ENCODE peak calls at places on chromosome 5, in ten cellular contexts. Z, N, F, Y, H, I, M, B, Q and V are unnamed samples.

GRCh38 chr5:96936431-96937221 is 746 bp downstream of the LNPEP start:
- DNase-seq in Z (peak), N (peak), F (peak), Y (peak), H (no peak), I (peak), M (peak), B (peak), Q (peak), V (no peak)

GRCh38 chr5:176877793-176878331 is 21.3 kb downstream of the HK3 start:
- DNase-seq in Z (no peak), N (no peak), F (no peak), Y (no peak), H (no peak), I (no peak), M (no peak), B (no peak), Q (no peak), V (no peak)

GRCh38 chr5:170809551-170809950 is 26.0 kb downstream of the GABRP start:
- DNase-seq in Z (no peak), N (no peak), F (no peak), Y (peak), H (peak), I (no peak), M (peak), B (peak), Q (no peak), V (no peak)

GRCh38 chr5:36950586-36951457 is 74.3 kb downstream of the NIPBL start:
- DNase-seq in Z (no peak), N (no peak), F (no peak), Y (no peak), H (peak), I (no peak), M (no peak), B (no peak), Q (no peak), V (no peak)

GRCh38 chr5:157732784-157733262 is 1.6 kb downstream of the THG1L start:
- DNase-seq in Z (no peak), N (no peak), F (no peak), Y (no peak), H (no peak), I (no peak), M (peak), B (no peak), Q (no peak), V (no peak)

GRCh38 chr5:129271309-129271708 is 176.8 kb downstream of the ISOC1 start:
- DNase-seq in Z (no peak), N (no peak), F (no peak), Y (peak), H (peak), I (no peak), M (peak), B (no peak), Q (no peak), V (no peak)

GRCh38 chr5:84403773-84404172 is 19.1 kb upstream of the EDIL3 start:
- DNase-seq in Z (no peak), N (no peak), F (no peak), Y (no peak), H (peak), I (no peak), M (no peak), B (no peak), Q (no peak), V (peak)

GRCh38 chr5:106865279-106865678 is 805.5 kb downstream of the EFNA5 start:
- DNase-seq in Z (no peak), N (no peak), F (no peak), Y (no peak), H (no peak), I (no peak), M (no peak), B (no peak), Q (no peak), V (no peak)

GRCh38 chr5:92309336-92309991 is 926.3 kb upstream of the ARRDC3 start:
- DNase-seq in Z (no peak), N (no peak), F (no peak), Y (no peak), H (no peak), I (no peak), M (peak), B (no peak), Q (no peak), V (no peak)

GRCh38 chr5:7816535-7816901 is 34.4 kb downstream of the CFAP90 start:
- DNase-seq in Z (no peak), N (no peak), F (no peak), Y (no peak), H (no peak), I (no peak), M (no peak), B (no peak), Q (no peak), V (no peak)

GRCh38 chr5:34991486-34992238 is 56.1 kb downstream of the AGXT2 start:
- DNase-seq in Z (no peak), N (no peak), F (no peak), Y (no peak), H (no peak), I (no peak), M (no peak), B (no peak), Q (no peak), V (no peak)

GRCh38 chr5:33852327-33852726 is 39.5 kb downstream of the ADAMTS12 start:
- DNase-seq in Z (no peak), N (no peak), F (no peak), Y (no peak), H (no peak), I (no peak), M (no peak), B (no peak), Q (no peak), V (no peak)

GRCh38 chr5:19837536-19838179 is 150.3 kb downstream of the CDH18 start:
- DNase-seq in Z (no peak), N (no peak), F (no peak), Y (no peak), H (no peak), I (no peak), M (no peak), B (no peak), Q (no peak), V (no peak)

GRCh38 chr5:34600118-34600493 is 56.0 kb upstream of the RAI14 start:
- DNase-seq in Z (no peak), N (no peak), F (no peak), Y (no peak), H (no peak), I (no peak), M (no peak), B (no peak), Q (no peak), V (no peak)

GRCh38 chr5:171954721-171955120 is 51.7 kb downstream of the FBXW11 start:
- DNase-seq in Z (no peak), N (no peak), F (no peak), Y (no peak), H (peak), I (no peak), M (no peak), B (no peak), Q (no peak), V (no peak)

GRCh38 chr5:32711693-32712462 is 757 bp downstream of the NPR3 start:
- DNase-seq in Z (peak), N (no peak), F (peak), Y (no peak), H (no peak), I (peak), M (no peak), B (no peak), Q (no peak), V (no peak)

GRCh38 chr5:141822134-141822533 is 56.1 kb downstream of the PCDH1 start:
- DNase-seq in Z (peak), N (no peak), F (peak), Y (no peak), H (no peak), I (peak), M (peak), B (peak), Q (no peak), V (no peak)

GRCh38 chr5:22567983-22568382 is 285.2 kb downstream of the CDH12 start:
- DNase-seq in Z (no peak), N (no peak), F (no peak), Y (no peak), H (no peak), I (no peak), M (no peak), B (no peak), Q (no peak), V (no peak)

GRCh38 chr5:45385321-45386058 is 310.7 kb downstream of the HCN1 start:
- DNase-seq in Z (no peak), N (no peak), F (no peak), Y (no peak), H (no peak), I (peak), M (no peak), B (no peak), Q (no peak), V (no peak)

GRCh38 chr5:21649969-21650368 is 1203.2 kb downstream of the CDH12 start:
- DNase-seq in Z (no peak), N (no peak), F (no peak), Y (no peak), H (no peak), I (no peak), M (no peak), B (no peak), Q (no peak), V (no peak)

GRCh38 chr5:10556893-10557746 is 6.8 kb upstream of the ANKRD33B start:
- DNase-seq in Z (no peak), N (no peak), F (no peak), Y (no peak), H (no peak), I (no peak), M (no peak), B (no peak), Q (no peak), V (no peak)

GRCh38 chr5:178116406-178116885 is 3.1 kb downstream of the N4BP3 start:
- DNase-seq in Z (no peak), N (peak), F (no peak), Y (no peak), H (no peak), I (no peak), M (no peak), B (no peak), Q (no peak), V (no peak)

GRCh38 chr5:171344936-171345608 is 36.0 kb downstream of the TLX3 start:
- DNase-seq in Z (no peak), N (no peak), F (no peak), Y (no peak), H (no peak), I (no peak), M (no peak), B (no peak), Q (no peak), V (no peak)

GRCh38 chr5:43301653-43302091 is 11.5 kb downstream of the HMGCS1 start:
- DNase-seq in Z (no peak), N (no peak), F (no peak), Y (no peak), H (no peak), I (no peak), M (no peak), B (no peak), Q (no peak), V (no peak)

GRCh38 chr5:65695162-65695755 is 26.6 kb downstream of the SGTB start:
- DNase-seq in Z (no peak), N (no peak), F (no peak), Y (no peak), H (no peak), I (no peak), M (no peak), B (no peak), Q (no peak), V (no peak)

GRCh38 chr5:154384480-154385235 is 61.1 kb upstream of the SAP30L start:
- DNase-seq in Z (no peak), N (no peak), F (no peak), Y (no peak), H (no peak), I (no peak), M (no peak), B (no peak), Q (no peak), V (no peak)

GRCh38 chr5:26329562-26330189 is 708.7 kb downstream of the CDH9 start:
- DNase-seq in Z (no peak), N (no peak), F (no peak), Y (no peak), H (no peak), I (no peak), M (peak), B (no peak), Q (no peak), V (no peak)

GRCh38 chr5:144309265-144309664 is 138.6 kb downstream of the KCTD16 start:
- DNase-seq in Z (no peak), N (no peak), F (no peak), Y (no peak), H (no peak), I (no peak), M (peak), B (peak), Q (no peak), V (no peak)

GRCh38 chr5:134267366-134268018 is 41.6 kb upstream of the PPP2CA start:
- DNase-seq in Z (no peak), N (no peak), F (no peak), Y (no peak), H (no peak), I (no peak), M (no peak), B (no peak), Q (no peak), V (no peak)

GRCh38 chr5:10145922-10146321 is 103.8 kb downstream of the ATPSCKMT start:
- DNase-seq in Z (no peak), N (no peak), F (no peak), Y (no peak), H (peak), I (no peak), M (no peak), B (no peak), Q (no peak), V (no peak)

GRCh38 chr5:146448783-146449519 is 1.8 kb downstream of the TCERG1 start:
- DNase-seq in Z (no peak), N (no peak), F (no peak), Y (no peak), H (no peak), I (no peak), M (no peak), B (no peak), Q (no peak), V (no peak)

GRCh38 chr5:120457839-120458507 is 6.1 kb upstream of the PRR16 start:
- DNase-seq in Z (peak), N (peak), F (peak), Y (peak), H (no peak), I (peak), M (peak), B (peak), Q (peak), V (no peak)

GRCh38 chr5:23446436-23446835 is 61.0 kb upstream of the PRDM9 start:
- DNase-seq in Z (no peak), N (no peak), F (no peak), Y (no peak), H (no peak), I (peak), M (peak), B (peak), Q (peak), V (no peak)

GRCh38 chr5:53035868-53036381 is 46.8 kb downstream of the ITGA2 start:
- DNase-seq in Z (no peak), N (no peak), F (no peak), Y (no peak), H (peak), I (no peak), M (no peak), B (no peak), Q (no peak), V (peak)

GRCh38 chr5:93585054-93585751 is 2.2 kb downstream of the NR2F1 start:
- DNase-seq in Z (no peak), N (no peak), F (no peak), Y (no peak), H (no peak), I (no peak), M (no peak), B (no peak), Q (no peak), V (no peak)

GRCh38 chr5:94847726-94848125 is 229.3 kb downstream of the SLF1 start:
- DNase-seq in Z (no peak), N (no peak), F (no peak), Y (no peak), H (no peak), I (no peak), M (no peak), B (no peak), Q (no peak), V (no peak)

GRCh38 chr5:140178082-140178410 is 3.1 kb downstream of the CYSTM1 start:
- DNase-seq in Z (no peak), N (no peak), F (no peak), Y (no peak), H (no peak), I (no peak), M (no peak), B (peak), Q (no peak), V (no peak)

GRCh38 chr5:140175367-140176027 is 509 bp downstream of the CYSTM1 start:
- DNase-seq in Z (peak), N (peak), F (peak), Y (peak), H (peak), I (peak), M (peak), B (peak), Q (peak), V (no peak)

GRCh38 chr5:140174014-140174413 is 974 bp upstream of the CYSTM1 start:
- DNase-seq in Z (no peak), N (no peak), F (no peak), Y (no peak), H (no peak), I (no peak), M (no peak), B (no peak), Q (no peak), V (no peak)

GRCh38 chr5:140174472-140175366 is at the start of gene CYSTM1:
- DNase-seq in Z (peak), N (peak), F (peak), Y (peak), H (peak), I (peak), M (peak), B (peak), Q (peak), V (peak)

GRCh38 chr5:140176028-140176382 is 1.0 kb downstream of the CYSTM1 start:
- DNase-seq in Z (no peak), N (no peak), F (no peak), Y (no peak), H (no peak), I (no peak), M (no peak), B (no peak), Q (no peak), V (no peak)
- H3K27ac ChIP-seq in Z (no peak), N (no peak), F (peak), Y (peak), H (peak), I (peak), M (peak), B (peak), Q (peak), V (peak)

GRCh38 chr5:54178207-54178606 is 132.2 kb downstream of the ARL15 start:
- DNase-seq in Z (no peak), N (no peak), F (no peak), Y (no peak), H (no peak), I (no peak), M (no peak), B (no peak), Q (no peak), V (no peak)
- H3K27ac ChIP-seq in Z (peak), N (no peak), F (no peak), Y (no peak), H (no peak), I (no peak), M (no peak), B (no peak), Q (no peak), V (no peak)

GRCh38 chr5:73437126-73438047 is 11.2 kb downstream of the FOXD1 start:
- DNase-seq in Z (peak), N (no peak), F (no peak), Y (no peak), H (no peak), I (no peak), M (peak), B (no peak), Q (no peak), V (no peak)

GRCh38 chr5:73435640-73436534 is 12.7 kb downstream of the FOXD1 start:
- DNase-seq in Z (no peak), N (no peak), F (no peak), Y (no peak), H (no peak), I (no peak), M (no peak), B (no peak), Q (no peak), V (no peak)

GRCh38 chr5:73438048-73438896 is 10.3 kb downstream of the FOXD1 start:
- DNase-seq in Z (no peak), N (no peak), F (no peak), Y (no peak), H (no peak), I (no peak), M (no peak), B (no peak), Q (no peak), V (no peak)

GRCh38 chr5:73434921-73435320 is 13.7 kb downstream of the FOXD1 start:
- DNase-seq in Z (no peak), N (no peak), F (no peak), Y (no peak), H (no peak), I (no peak), M (no peak), B (no peak), Q (no peak), V (no peak)

GRCh38 chr5:73436535-73437125 is 11.9 kb downstream of the FOXD1 start:
- DNase-seq in Z (no peak), N (no peak), F (no peak), Y (no peak), H (no peak), I (no peak), M (peak), B (no peak), Q (no peak), V (no peak)
- H3K27ac ChIP-seq in Z (no peak), N (no peak), F (no peak), Y (no peak), H (peak), I (no peak), M (no peak), B (no peak), Q (no peak), V (peak)

GRCh38 chr5:16937503-16938161 is 1.5 kb upstream of the MYO10 start:
- DNase-seq in Z (no peak), N (no peak), F (no peak), Y (no peak), H (no peak), I (no peak), M (no peak), B (no peak), Q (no peak), V (no peak)

GRCh38 chr5:16936150-16937022 is at the start of gene MYO10:
- DNase-seq in Z (peak), N (peak), F (peak), Y (peak), H (peak), I (peak), M (peak), B (peak), Q (peak), V (no peak)

GRCh38 chr5:16934669-16935068 is 1.4 kb downstream of the MYO10 start:
- DNase-seq in Z (no peak), N (no peak), F (no peak), Y (no peak), H (no peak), I (no peak), M (no peak), B (no peak), Q (no peak), V (no peak)

GRCh38 chr5:16935271-16936149 is 578 bp downstream of the MYO10 start:
- DNase-seq in Z (peak), N (no peak), F (no peak), Y (no peak), H (peak), I (peak), M (peak), B (peak), Q (peak), V (peak)

GRCh38 chr5:16937023-16937379 is 913 bp upstream of the MYO10 start:
- DNase-seq in Z (no peak), N (no peak), F (no peak), Y (no peak), H (peak), I (no peak), M (peak), B (no peak), Q (no peak), V (peak)
- H3K27ac ChIP-seq in Z (no peak), N (no peak), F (peak), Y (no peak), H (peak), I (no peak), M (peak), B (no peak), Q (peak), V (peak)

DNA sequence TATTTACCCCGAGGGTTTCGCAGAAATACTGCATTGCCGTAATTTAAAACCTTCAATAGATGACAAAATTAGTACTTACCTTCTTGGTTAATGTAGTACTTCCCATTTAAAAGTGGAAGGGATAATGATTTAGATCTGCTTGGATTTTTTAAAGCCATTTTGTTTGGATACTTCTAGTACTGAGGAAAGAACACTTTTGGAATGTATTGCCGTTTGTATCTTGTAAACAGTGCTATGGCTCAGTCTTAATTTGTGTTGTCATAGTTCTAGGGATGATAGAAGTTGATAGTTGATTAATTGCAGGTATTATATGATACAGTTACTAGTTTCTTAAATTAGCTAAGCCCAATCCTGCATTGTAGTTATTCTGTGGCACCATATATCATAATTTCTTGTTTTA is 33.1 kb downstream of the TNPO1 start:
- DNase-seq in Z (no peak), N (no peak), F (no peak), Y (no peak), H (no peak), I (no peak), M (no peak), B (no peak), Q (no peak), V (no peak)
- H3K27ac ChIP-seq in Z (no peak), N (no peak), F (peak), Y (no peak), H (peak), I (peak), M (peak), B (no peak), Q (peak), V (no peak)